ENCODE peak calls at places on chromosomes 4 and X, in five cellular contexts. O, I, Z, L and N are unnamed samples.

GRCh38 chr4:69069085-69069484 is 27.2 kb upstream of the UGT2B7 start:
- DNase-seq in O (no peak), I (no peak), Z (no peak), L (no peak), N (no peak)

GRCh38 chr4:20839957-20840356 is 139.7 kb downstream of the PACRGL start:
- DNase-seq in O (no peak), I (no peak), Z (no peak), L (peak), N (no peak)

GRCh38 chr4:143363332-143363731 is 26.7 kb downstream of the GAB1 start:
- DNase-seq in O (no peak), I (no peak), Z (no peak), L (no peak), N (no peak)

GRCh38 chrX:129980540-129981206 is 1.8 kb upstream of the BCORL1 start:
- DNase-seq in O (peak), I (peak), Z (peak), L (peak), N (peak)

GRCh38 chrX:153351981-153352380 is 18.0 kb downstream of the ZNF275 start:
- DNase-seq in O (no peak), I (no peak), Z (no peak), L (no peak), N (no peak)

GRCh38 chr4:174080361-174080760 is 203.1 kb downstream of the FBXO8 start:
- DNase-seq in O (no peak), I (no peak), Z (no peak), L (peak), N (no peak)

GRCh38 chr4:7358100-7358735 is 76.5 kb downstream of the PSAPL1 start:
- DNase-seq in O (peak), I (no peak), Z (no peak), L (peak), N (no peak)

GRCh38 chr4:147498031-147498700 is 17.3 kb downstream of the EDNRA start:
- DNase-seq in O (no peak), I (no peak), Z (no peak), L (peak), N (no peak)

GRCh38 chrX:50988649-50989048 is 78.1 kb downstream of the BMP15 start:
- DNase-seq in O (no peak), I (no peak), Z (peak), L (peak), N (peak)

GRCh38 chr4:48778431-48779094 is 1.5 kb downstream of the FRYL start:
- DNase-seq in O (no peak), I (no peak), Z (no peak), L (peak), N (no peak)

GRCh38 chr4:154779362-154779947 is 1.6 kb upstream of the RBM46 start:
- DNase-seq in O (no peak), I (no peak), Z (no peak), L (peak), N (no peak)

GRCh38 chr4:80362578-80363181 is 27.1 kb downstream of the CFAP299 start:
- DNase-seq in O (no peak), I (no peak), Z (peak), L (peak), N (peak)

GRCh38 chr4:156718226-156718625 is 253.4 kb downstream of the PDGFC start:
- DNase-seq in O (no peak), I (no peak), Z (no peak), L (no peak), N (no peak)

GRCh38 chr4:78846258-78846657 is 70.1 kb downstream of the BMP2K start:
- DNase-seq in O (no peak), I (no peak), Z (no peak), L (no peak), N (no peak)
- TF ChIP-seq CTCF in O (no peak), I (no peak), Z (no peak), L (no peak), N (no peak)

GRCh38 chr4:169407217-169407845 is 136.6 kb upstream of the SH3RF1 start:
- DNase-seq in O (no peak), I (no peak), Z (no peak), L (no peak), N (no peak)

GRCh38 chr4:169414913-169415312 is 144.2 kb upstream of the SH3RF1 start:
- DNase-seq in O (no peak), I (no peak), Z (no peak), L (no peak), N (no peak)

GRCh38 chr4:169416461-169416860 is 145.7 kb upstream of the SH3RF1 start:
- DNase-seq in O (no peak), I (no peak), Z (no peak), L (no peak), N (no peak)

GRCh38 chr4:169410839-169411770 is 140.3 kb upstream of the SH3RF1 start:
- DNase-seq in O (no peak), I (peak), Z (peak), L (peak), N (no peak)

GRCh38 chr4:169412046-169412445 is 141.3 kb upstream of the SH3RF1 start:
- DNase-seq in O (no peak), I (no peak), Z (no peak), L (no peak), N (no peak)
- TF ChIP-seq CTCF in O (no peak), I (no peak), Z (no peak), L (no peak), N (no peak)

DNA sequence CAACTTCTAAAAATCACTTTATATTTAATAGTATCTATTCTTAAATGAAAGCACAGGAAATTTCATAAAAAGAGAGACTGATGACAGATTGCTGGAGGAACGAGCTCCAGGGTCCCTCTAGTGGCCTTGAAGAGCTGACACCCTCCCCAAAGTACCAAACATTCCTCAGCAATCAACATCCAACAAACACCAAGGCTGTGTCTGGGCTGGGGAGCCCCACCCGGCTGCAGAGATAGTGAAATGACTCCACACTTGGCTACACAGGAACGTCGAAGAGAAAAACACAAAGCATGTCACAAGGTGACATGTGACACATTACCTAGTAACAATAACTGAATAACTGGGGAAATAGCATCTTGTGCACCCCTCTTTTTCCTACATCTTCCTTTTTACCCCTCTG is 45.6 kb downstream of the SLC39A8 start:
- DNase-seq in O (no peak), I (peak), Z (peak), L (peak), N (peak)
- TF ChIP-seq CTCF in O (peak), I (peak), Z (peak), L (peak), N (peak)

GRCh38 chr4:150209140-150209829 is 131.0 kb downstream of the DCLK2 start:
- DNase-seq in O (peak), I (no peak), Z (peak), L (peak), N (peak)
- TF ChIP-seq CTCF in O (peak), I (peak), Z (peak), L (peak), N (no peak)

GRCh38 chrX:47854474-47854873 is 17.8 kb downstream of the ZNF81 start:
- DNase-seq in O (peak), I (no peak), Z (peak), L (peak), N (peak)
- TF ChIP-seq CTCF in O (peak), I (peak), Z (peak), L (peak), N (peak)

GRCh38 chr4:23660865-23661264 is 229.0 kb downstream of the PPARGC1A start:
- DNase-seq in O (no peak), I (no peak), Z (no peak), L (no peak), N (no peak)
- TF ChIP-seq CTCF in O (no peak), I (no peak), Z (no peak), L (no peak), N (no peak)

DNA sequence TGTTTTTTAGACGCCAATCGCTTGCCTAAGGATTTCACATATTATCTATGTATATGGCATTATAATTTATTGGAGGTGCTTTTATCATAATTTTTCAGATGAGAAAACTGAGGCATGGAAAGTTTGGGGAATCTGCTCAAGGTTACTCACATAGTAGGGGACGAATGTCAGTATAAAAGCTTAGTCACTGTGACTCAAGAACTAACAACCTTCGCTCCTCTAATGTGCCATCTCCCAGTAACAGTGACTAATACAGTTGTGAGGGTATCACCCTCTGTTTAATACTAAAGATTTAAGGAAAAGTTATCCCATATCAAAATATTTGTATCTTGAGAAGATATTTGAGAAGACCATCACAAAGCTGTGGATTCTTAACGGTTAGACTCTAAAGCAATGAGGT is 353.1 kb upstream of the SPOCK3 start:
- DNase-seq in O (no peak), I (no peak), Z (no peak), L (peak), N (no peak)
- TF ChIP-seq CTCF in O (no peak), I (no peak), Z (no peak), L (no peak), N (no peak)

DNA sequence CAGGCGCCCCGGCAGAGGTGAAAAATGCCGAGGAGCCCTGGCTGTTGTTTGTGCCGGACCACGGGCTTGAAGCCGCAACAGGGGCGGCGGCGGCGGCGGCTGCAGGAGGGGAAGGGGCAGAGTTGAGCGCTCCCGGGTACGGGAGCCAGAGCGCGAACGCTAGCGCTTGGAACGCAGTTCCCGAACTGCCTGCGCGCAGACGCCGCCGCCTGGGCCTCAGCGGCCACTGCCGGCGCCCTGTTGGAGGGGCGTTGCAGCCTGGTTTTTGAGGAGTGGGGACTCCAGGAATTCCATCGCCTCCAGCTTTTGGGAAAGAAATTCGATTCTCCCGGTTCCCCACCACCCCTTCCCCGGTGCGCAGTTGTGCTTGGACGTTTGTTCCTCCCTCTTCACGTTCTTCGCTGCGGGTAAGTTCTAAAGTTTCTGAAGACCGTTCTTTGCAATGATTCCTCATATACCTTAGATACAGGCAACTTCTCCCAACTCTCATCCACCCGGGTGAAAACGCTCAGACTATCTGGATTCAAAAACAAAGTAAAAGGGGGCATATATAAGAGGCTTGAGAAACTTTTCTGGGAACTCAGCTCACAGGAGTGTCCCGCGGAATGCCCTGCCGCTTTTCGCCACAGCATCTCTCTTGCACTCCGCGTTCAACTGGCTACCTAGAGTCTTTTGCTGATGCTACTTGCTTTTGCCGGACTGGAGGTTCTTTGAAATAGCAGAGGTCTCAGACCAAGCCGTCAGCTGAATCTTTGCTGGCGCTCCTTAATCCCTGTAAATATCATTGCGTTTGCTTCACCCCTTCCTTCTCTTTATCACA is 1.0 kb downstream of the FAT4 start:
- DNase-seq in O (peak), I (peak), Z (peak), L (peak), N (peak)
- TF ChIP-seq CTCF in O (no peak), I (no peak), Z (peak), L (peak), N (no peak)

GRCh38 chrX:113950081-113950678 is 633.7 kb upstream of the HTR2C start:
- DNase-seq in O (no peak), I (no peak), Z (no peak), L (no peak), N (no peak)

GRCh38 chrX:113947548-113947947 is 636.3 kb upstream of the HTR2C start:
- DNase-seq in O (no peak), I (no peak), Z (no peak), L (peak), N (no peak)
- TF ChIP-seq CTCF in O (no peak), I (no peak), Z (peak), L (no peak), N (no peak)

GRCh38 chrX:14964500-14964899 is 91.3 kb downstream of the MOSPD2 start:
- DNase-seq in O (no peak), I (no peak), Z (no peak), L (peak), N (no peak)
- TF ChIP-seq CTCF in O (no peak), I (no peak), Z (no peak), L (no peak), N (no peak)